ENCODE peak calls at places on chromosome 12, in four cellular contexts. C, O, U and V are unnamed samples.

GRCh38 chr12:103901518-103902173 is 28.6 kb upstream of the HSP90B1 start:
- DNase-seq in O (no peak), C (no peak), U (no peak), V (no peak)

GRCh38 chr12:54479421-54479820 is 6.0 kb upstream of the GTSF1 start:
- DNase-seq in C (no peak), U (no peak), O (no peak), V (no peak)

GRCh38 chr12:102513272-102513671 is 32.9 kb upstream of the IGF1 start:
- DNase-seq in O (no peak), C (peak), U (no peak), V (no peak)

GRCh38 chr12:10753066-10753465 is 29.9 kb upstream of the YBX3 start:
- DNase-seq in U (no peak), O (no peak), C (no peak), V (no peak)

GRCh38 chr12:4037747-4038312 is 164.6 kb upstream of the PARP11 start:
- DNase-seq in U (peak), C (no peak), O (no peak), V (no peak)

GRCh38 chr12:131921866-131922769 is 7.0 kb upstream of the PUS1 start:
- DNase-seq in U (no peak), O (no peak), C (no peak), V (no peak)

GRCh38 chr12:68260153-68260552 is 6.7 kb upstream of the IL22 start:
- DNase-seq in U (no peak), C (no peak), O (no peak), V (no peak)

GRCh38 chr12:66803972-66804371 is 125.1 kb upstream of the GRIP1 start:
- DNase-seq in U (peak), C (no peak), O (no peak), V (no peak)

GRCh38 chr12:131413471-131413870 is 297.4 kb upstream of the SFSWAP start:
- DNase-seq in U (no peak), C (no peak), O (no peak), V (no peak)

GRCh38 chr12:85835810-85836715 is at the start of gene RASSF9:
- DNase-seq in O (no peak), U (no peak), C (no peak), V (no peak)

GRCh38 chr12:108270035-108270840 is 68.9 kb downstream of the CMKLR1 start:
- DNase-seq in U (no peak), C (no peak), O (no peak), V (no peak)

GRCh38 chr12:11706509-11707331 is 57.2 kb downstream of the ETV6 start:
- DNase-seq in C (no peak), U (no peak), O (no peak), V (no peak)

GRCh38 chr12:55963760-55964159 is 2.1 kb downstream of the PMEL start:
- DNase-seq in U (no peak), O (no peak), C (no peak), V (no peak)

GRCh38 chr12:57461326-57461903 is 1.8 kb downstream of the GLI1 start:
- DNase-seq in C (no peak), O (no peak), U (peak), V (peak)

GRCh38 chr12:102528111-102528510 is 47.7 kb upstream of the IGF1 start:
- DNase-seq in U (no peak), C (no peak), O (no peak), V (no peak)

GRCh38 chr12:49763006-49763591 is 21.7 kb downstream of the TMBIM6 start:
- DNase-seq in O (peak), U (peak), C (no peak), V (peak)

GRCh38 chr12:70783455-70783854 is 137.1 kb downstream of the PTPRR start:
- DNase-seq in C (no peak), O (no peak), U (no peak), V (no peak)

GRCh38 chr12:752673-753400 is 458 bp downstream of the WNK1 start:
- DNase-seq in U (peak), C (no peak), O (no peak), V (no peak)

GRCh38 chr12:79897617-79898016 is 37.3 kb downstream of the PPP1R12A start:
- DNase-seq in O (peak), C (no peak), U (no peak), V (peak)

DNA sequence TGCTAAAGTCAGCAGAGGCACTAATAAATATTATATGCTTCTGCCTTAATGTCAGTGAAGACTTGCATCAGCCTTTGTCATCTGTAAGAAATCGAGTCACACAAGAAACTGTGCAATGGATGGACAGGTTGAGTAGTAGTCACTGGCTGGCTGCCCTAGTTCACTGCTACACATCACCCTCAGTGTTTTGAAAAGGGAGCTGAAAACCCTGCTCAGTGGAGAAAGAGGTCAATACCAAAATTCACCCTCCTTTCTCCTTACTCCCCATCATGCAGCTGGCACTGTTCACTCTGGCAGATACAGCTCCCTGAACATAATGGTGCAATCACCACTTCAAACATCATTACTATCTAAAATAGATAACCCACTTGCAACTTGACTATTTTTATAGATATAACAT is 6.6 kb downstream of the ANKS1B start:
- DNase-seq in O (no peak), U (no peak), C (no peak), V (no peak)
- TF ChIP-seq SUZ12 in O (no peak), U (no peak), C (no peak), V (no peak)

GRCh38 chr12:59834659-59835474 is 239.0 kb downstream of the SLC16A7 start:
- DNase-seq in C (no peak), O (no peak), U (peak), V (peak)
- TF ChIP-seq SUZ12 in C (no peak), O (no peak), U (no peak), V (no peak)

GRCh38 chr12:30740274-30740673 is 14.5 kb downstream of the CAPRIN2 start:
- DNase-seq in U (no peak), C (no peak), O (no peak), V (no peak)

GRCh38 chr12:30748150-30748549 is 6.6 kb downstream of the CAPRIN2 start:
- DNase-seq in O (no peak), C (no peak), U (no peak), V (no peak)

GRCh38 chr12:30746190-30746589 is 8.6 kb downstream of the CAPRIN2 start:
- DNase-seq in C (no peak), U (no peak), O (no peak), V (no peak)
- TF ChIP-seq SUZ12 in C (no peak), U (no peak), O (no peak), V (no peak)

DNA sequence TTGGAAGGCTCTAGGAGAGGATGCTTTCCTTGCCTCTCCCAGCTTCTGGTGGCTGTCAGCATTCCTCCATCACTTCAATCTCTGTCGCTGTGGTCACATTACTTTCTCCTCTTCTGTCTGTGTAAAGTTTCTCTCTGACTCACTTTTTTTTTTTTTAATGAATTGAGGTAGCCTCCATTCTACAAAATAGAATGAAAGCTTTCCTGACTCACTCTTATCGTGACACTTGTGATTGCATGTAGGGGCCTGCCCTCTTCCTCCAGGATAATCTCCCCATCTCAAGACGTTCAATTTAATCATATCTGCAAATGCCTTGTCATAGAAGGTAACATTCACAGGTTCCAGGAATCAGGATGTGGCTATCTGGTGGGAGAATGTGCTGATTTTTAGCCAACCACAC is 153.5 kb upstream of the HMGA2 start:
- DNase-seq in U (no peak), O (no peak), C (no peak), V (no peak)
- TF ChIP-seq SUZ12 in U (no peak), O (no peak), C (no peak), V (no peak)

GRCh38 chr12:121537814-121538698 is 42.8 kb downstream of the KDM2B start:
- DNase-seq in U (peak), O (no peak), C (no peak), V (no peak)

GRCh38 chr12:121538699-121539061 is 42.1 kb downstream of the KDM2B start:
- DNase-seq in C (no peak), O (no peak), U (peak), V (no peak)

GRCh38 chr12:121536058-121536928 is 44.5 kb downstream of the KDM2B start:
- DNase-seq in U (peak), C (no peak), O (no peak), V (peak)

GRCh38 chr12:121535150-121536057 is 45.4 kb downstream of the KDM2B start:
- DNase-seq in C (no peak), U (no peak), O (no peak), V (no peak)

GRCh38 chr12:121536929-121537813 is 43.7 kb downstream of the KDM2B start:
- DNase-seq in C (peak), O (no peak), U (peak), V (no peak)
- TF ChIP-seq SUZ12 in C (no peak), O (no peak), U (no peak), V (no peak)